ENCODE peak calls at places on chromosomes 5 and 9, in seven cellular contexts. V is mucosa of gallbladder, I is NCI-H1105 treated with DMSO at 0.1 percent for 48 hours, B is NCI-H460, T is HEK293T, A is T47D, L is T-helper 1 cell. R is an unnamed sample.

GRCh38 chr9:92804727-92805126 is 40.1 kb upstream of the BICD2 start:
- DNase-seq in T (no peak), I (no peak), A (no peak), V (no peak), L (no peak), B (no peak), R (no peak)

GRCh38 chr5:89437450-89438435 is 554.8 kb upstream of the MEF2C start:
- DNase-seq in I (no peak), A (no peak), L (no peak), V (no peak), T (no peak), B (no peak), R (no peak)

GRCh38 chr5:112005533-112005926 is 248.5 kb upstream of the NREP start:
- DNase-seq in V (no peak), A (no peak), B (no peak), T (no peak), I (no peak), L (no peak), R (no peak)

GRCh38 chr9:132752877-132753592 is 82.8 kb downstream of the GTF3C4 start:
- DNase-seq in I (no peak), L (no peak), T (peak), B (no peak), A (peak), V (no peak), R (no peak)

GRCh38 chr9:19409406-19410194 is 791 bp downstream of the ACER2 start:
- DNase-seq in V (no peak), I (peak), A (no peak), B (no peak), T (peak), L (no peak), R (peak)

GRCh38 chr5:159987031-159987674 is 21.8 kb upstream of the TTC1 start:
- DNase-seq in V (peak), A (peak), T (peak), B (peak), L (peak), I (peak), R (peak)

GRCh38 chr9:120723547-120723946 is 9.3 kb upstream of the MEGF9 start:
- DNase-seq in V (no peak), I (peak), L (no peak), A (no peak), T (no peak), B (no peak), R (no peak)

GRCh38 chr5:133687212-133688051 is 75.1 kb upstream of the FSTL4 start:
- DNase-seq in A (no peak), B (no peak), V (no peak), T (no peak), I (no peak), L (no peak), R (no peak)

GRCh38 chr9:4045556-4045955 is 254.3 kb downstream of the GLIS3 start:
- DNase-seq in L (no peak), V (no peak), I (no peak), A (no peak), T (no peak), B (no peak), R (no peak)

GRCh38 chr5:28810751-28811136 is 1772.4 kb upstream of the CDH9 start:
- DNase-seq in B (peak), L (no peak), T (no peak), I (no peak), A (peak), V (no peak), R (no peak)

GRCh38 chr5:57735754-57736153 is 253.1 kb upstream of the ACTBL2 start:
- DNase-seq in L (no peak), A (no peak), B (no peak), I (no peak), V (no peak), T (no peak), R (no peak)

GRCh38 chr5:120769291-120769872 is 305.3 kb downstream of the PRR16 start:
- DNase-seq in B (no peak), A (no peak), V (no peak), T (no peak), I (no peak), L (no peak), R (no peak)

GRCh38 chr5:178119915-178120660 is 6.8 kb downstream of the N4BP3 start:
- DNase-seq in T (no peak), V (no peak), L (no peak), A (no peak), I (no peak), B (no peak), R (no peak)

GRCh38 chr5:72474117-72474915 is 32.9 kb downstream of the ZNF366 start:
- DNase-seq in I (no peak), A (no peak), V (no peak), B (no peak), L (no peak), T (no peak), R (no peak)

GRCh38 chr9:133948571-133949485 is 43.3 kb downstream of the VAV2 start:
- DNase-seq in I (no peak), L (no peak), V (no peak), T (no peak), B (no peak), A (no peak), R (no peak)

GRCh38 chr9:132997591-132997990 is 19.1 kb downstream of the GFI1B start:
- DNase-seq in T (no peak), B (no peak), A (no peak), V (no peak), I (no peak), L (no peak), R (no peak)

GRCh38 chr9:125558453-125559084 is 148.4 kb downstream of the MAPKAP1 start:
- DNase-seq in I (peak), L (peak), A (peak), T (peak), V (peak), B (peak), R (peak)

GRCh38 chr5:2105141-2105540 is 222.4 kb upstream of the IRX4 start:
- DNase-seq in L (no peak), V (no peak), I (no peak), A (no peak), T (no peak), B (no peak), R (no peak)

GRCh38 chr5:140481758-140482157 is 65.7 kb upstream of the EIF4EBP3 start:
- DNase-seq in V (no peak), A (no peak), B (no peak), L (no peak), I (no peak), T (no peak), R (no peak)

GRCh38 chr5:75265731-75266130 is 29.1 kb upstream of the ANKRD31 start:
- DNase-seq in A (peak), L (no peak), V (no peak), T (peak), B (peak), I (peak), R (no peak)

GRCh38 chr9:108869092-108869725 is 7.1 kb downstream of the ACTL7A start:
- DNase-seq in V (no peak), T (no peak), L (no peak), B (no peak), I (no peak), A (no peak), R (no peak)

GRCh38 chr9:32989651-32990050 is 11.8 kb downstream of the APTX start:
- DNase-seq in B (no peak), I (no peak), V (no peak), L (no peak), T (no peak), A (no peak), R (no peak)

GRCh38 chr9:20664501-20664900 is 19.6 kb upstream of the FOCAD start:
- DNase-seq in I (no peak), A (no peak), V (no peak), B (no peak), T (no peak), L (no peak), R (no peak)

GRCh38 chr5:150114773-150115408 is 28.5 kb upstream of the CSF1R start:
- DNase-seq in V (peak), A (no peak), L (no peak), I (no peak), B (no peak), T (no peak), R (no peak)

GRCh38 chr5:172339264-172340180 is 56.0 kb upstream of the UBTD2 start:
- DNase-seq in A (no peak), V (no peak), I (no peak), T (no peak), L (no peak), B (no peak), R (no peak)